ENCODE peak calls at places on chromosomes 11 and 22, in eight cellular contexts. L is NT2/D1; Q is AG08395; R is OCI-LY7; X is activated CD4-positive, alpha-beta T cell treated with anti-CD3 and anti-CD28 coated beads, Interleukin-2, amount 50 U/mL, for 24 hours; J is lung; D is nucleus accumbens; U is HFFc6. V is an unnamed sample.

GRCh38 chr11:117809236-117810055 is 12.4 kb upstream of the DSCAML1 start:
- DNase-seq in D (peak; percentile 67), R (no peak), U (peak; percentile 42), X (no peak), L (peak; percentile 58), Q (peak; percentile 81), J (no peak), V (no peak)

GRCh38 chr22:22040908-22041307 is 58.3 kb upstream of the TOP3B start:
- DNase-seq in U (no peak), D (no peak), Q (no peak), L (no peak), J (no peak), R (no peak), X (no peak), V (no peak)

GRCh38 chr22:36002084-36002483 is 26.5 kb downstream of the RBFOX2 start:
- DNase-seq in U (no peak), R (no peak), Q (no peak), D (no peak), X (no peak), L (no peak), J (no peak), V (no peak)

GRCh38 chr22:27732841-27733240 is 68.7 kb downstream of the MN1 start:
- DNase-seq in U (no peak), D (no peak), Q (no peak), R (no peak), J (no peak), X (no peak), L (no peak), V (no peak)

GRCh38 chr11:27013741-27014415 is 20.0 kb downstream of the FIBIN start:
- DNase-seq in Q (peak; percentile 21), J (no peak), U (no peak), R (no peak), L (no peak), D (no peak), X (no peak), V (no peak)

GRCh38 chr22:43263645-43264514 is 76.9 kb upstream of the TTLL12 start:
- DNase-seq in Q (peak; percentile 63), J (peak; percentile 65), U (peak; percentile 6), L (no peak), R (no peak), X (peak; percentile 86), D (no peak), V (no peak)

GRCh38 chr11:81010631-81011030 is 1569.8 kb upstream of the TENM4 start:
- DNase-seq in J (no peak), X (no peak), Q (no peak), R (no peak), L (no peak), D (no peak), U (no peak), V (no peak)

GRCh38 chr11:35617687-35618496 is at the start of gene FJX1:
- DNase-seq in Q (peak; percentile 84), U (peak; percentile 93), J (peak; percentile 33), X (no peak), R (no peak), L (peak; percentile 57), D (peak; percentile 40), V (no peak)

GRCh38 chr22:30265851-30266444 is 703 bp downstream of the OSM start:
- DNase-seq in D (peak; percentile 8), J (peak; percentile 67), X (peak; percentile 84), Q (no peak), U (no peak), L (no peak), R (peak; percentile 90), V (peak; percentile 51)

GRCh38 chr11:3096909-3097395 is 39.7 kb upstream of the CARS1 start:
- DNase-seq in L (no peak), D (no peak), Q (no peak), X (no peak), U (no peak), J (no peak), R (no peak), V (no peak)

GRCh38 chr22:23180301-23180892 is at the start of gene BCR:
- DNase-seq in X (no peak), D (peak; percentile 53), L (no peak), U (no peak), J (peak; percentile 56), R (peak; percentile 77), Q (peak; percentile 89), V (no peak)

GRCh38 chr22:23578306-23578705 is 1.8 kb downstream of the IGLL1 start:
- DNase-seq in D (no peak), U (no peak), J (no peak), X (no peak), L (no peak), R (no peak), Q (no peak), V (no peak)

GRCh38 chr11:76724162-76724768 is 53.7 kb upstream of the LRRC32 start:
- DNase-seq in J (no peak), U (no peak), Q (no peak), D (no peak), X (no peak), R (no peak), L (no peak), V (no peak)

GRCh38 chr11:90204832-90205646 is 17.8 kb downstream of the CHORDC1 start:
- DNase-seq in Q (peak; percentile 53), D (no peak), R (peak; percentile 64), U (peak; percentile 47), L (no peak), J (no peak), X (no peak), V (no peak)

GRCh38 chr22:38203090-38203810 is 1.5 kb downstream of the MAFF start:
- DNase-seq in J (peak; percentile 63), R (peak; percentile 32), L (no peak), X (no peak), D (no peak), Q (no peak), U (no peak), V (no peak)

GRCh38 chr11:7904910-7905309 is 26.2 kb downstream of the OR10A6 start:
- DNase-seq in Q (peak; percentile 38), X (no peak), J (no peak), U (peak; percentile 67), D (no peak), R (no peak), L (no peak), V (no peak)

GRCh38 chr11:2096919-2097301 is 42.3 kb downstream of the IGF2 start:
- DNase-seq in D (no peak), Q (no peak), R (no peak), J (no peak), X (no peak), U (no peak), L (no peak), V (no peak)

GRCh38 chr11:9562716-9563115 is 10.8 kb upstream of the WEE1 start:
- DNase-seq in D (no peak), R (no peak), Q (no peak), X (no peak), J (no peak), L (no peak), U (no peak), V (no peak)

GRCh38 chr11:44112083-44112865 is 16.8 kb downstream of the EXT2 start:
- DNase-seq in U (peak; percentile 85), R (no peak), X (no peak), L (no peak), J (no peak), Q (peak; percentile 86), D (no peak), V (no peak)

GRCh38 chr11:102139081-102139498 is 28.8 kb downstream of the YAP1 start:
- DNase-seq in U (peak; percentile 81), D (no peak), L (no peak), Q (peak; percentile 76), J (no peak), R (no peak), X (no peak), V (no peak)

GRCh38 chr11:32659672-32660071 is 76.0 kb downstream of the EIF3M start:
- DNase-seq in Q (no peak), L (no peak), R (no peak), J (no peak), U (no peak), X (no peak), D (no peak), V (no peak)

GRCh38 chr22:46105494-46106278 is 44.6 kb upstream of the PPARA start:
- DNase-seq in R (no peak), J (no peak), D (no peak), U (peak; percentile 70), X (no peak), L (no peak), Q (peak; percentile 65), V (no peak)

GRCh38 chr11:130912552-130912951 is 3.7 kb downstream of the SNX19 start:
- DNase-seq in L (no peak), Q (no peak), D (no peak), U (no peak), R (no peak), J (no peak), X (no peak), V (no peak)

GRCh38 chr11:57306941-57307598 is 17.7 kb downstream of the TNKS1BP1 start:
- DNase-seq in R (no peak), J (no peak), U (no peak), D (no peak), X (no peak), L (no peak), Q (no peak), V (no peak)